ENCODE peak calls at places on chromosomes 6 and 20, in seven cellular contexts. Y is OCI-LY7, P is bronchial epithelial cell, R is fibroblast of lung, A is esophagus squamous epithelium, K is mammary epithelial cell, B is breast epithelium. D is an unnamed sample.

GRCh38 chr20:32232487-32232886 is 24.8 kb downstream of the POFUT1 start:
- DNase-seq in K (no peak), A (no peak), P (no peak), B (no peak), Y (no peak), R (no peak), D (no peak)

GRCh38 chr6:128573036-128573435 is 52.6 kb upstream of the PTPRK start:
- DNase-seq in Y (no peak), B (no peak), K (no peak), R (no peak), P (no peak), A (no peak), D (no peak)

GRCh38 chr6:5457983-5458683 is 196.8 kb downstream of the FARS2 start:
- DNase-seq in A (no peak), R (no peak), B (peak; percentile 91), Y (no peak), P (peak; percentile 63), K (peak; percentile 52), D (no peak)

GRCh38 chr20:53869466-53870258 is 200.7 kb downstream of the BCAS1 start:
- DNase-seq in A (no peak), Y (peak; percentile 93), K (peak; percentile 81), P (peak; percentile 83), R (peak; percentile 73), B (peak; percentile 66), D (peak; percentile 83)

GRCh38 chr20:57647006-57647932 is 27.0 kb upstream of the ZBP1 start:
- DNase-seq in A (no peak), Y (no peak), B (no peak), K (no peak), R (no peak), P (no peak), D (no peak)

GRCh38 chr6:13006578-13007300 is 290.2 kb downstream of the PHACTR1 start:
- DNase-seq in R (peak; percentile 62), B (no peak), A (no peak), P (no peak), K (no peak), Y (no peak), D (peak; percentile 71)

GRCh38 chr6:69398729-69399128 is 398.1 kb downstream of the LMBRD1 start:
- DNase-seq in B (no peak), A (no peak), K (no peak), R (peak; percentile 56), Y (no peak), P (no peak), D (no peak)

GRCh38 chr6:149862901-149863595 is 1.1 kb downstream of the LRP11 start:
- DNase-seq in K (peak; percentile 87), P (peak; percentile 65), A (no peak), R (peak; percentile 69), Y (peak; percentile 52), B (peak; percentile 90), D (peak; percentile 81)

GRCh38 chr6:68473433-68474210 is 161.5 kb upstream of the ADGRB3 start:
- DNase-seq in K (no peak), B (no peak), P (no peak), Y (no peak), A (no peak), R (no peak), D (no peak)

GRCh38 chr6:108252055-108252454 is 8.8 kb downstream of the SNX3 start:
- DNase-seq in K (no peak), P (no peak), R (no peak), A (no peak), B (no peak), Y (no peak), D (no peak)

GRCh38 chr6:75602164-75602896 is 650 bp downstream of the SENP6 start:
- DNase-seq in Y (peak; percentile 64), K (peak; percentile 71), B (peak; percentile 52), A (no peak), R (peak; percentile 65), P (peak; percentile 22), D (peak; percentile 70)

GRCh38 chr20:23412026-23412425 is 9.3 kb downstream of the NAPB start:
- DNase-seq in K (no peak), P (no peak), R (no peak), A (no peak), B (no peak), Y (no peak), D (no peak)

GRCh38 chr6:27138837-27139752 is 108.4 kb upstream of the PRSS16 start:
- DNase-seq in K (no peak), A (no peak), B (no peak), Y (peak; percentile 95), P (no peak), R (peak; percentile 57), D (peak; percentile 63)

GRCh38 chr6:27296106-27296783 is 15.8 kb downstream of the POM121L2 start:
- DNase-seq in K (peak; percentile 58), P (peak; percentile 38), A (no peak), Y (no peak), R (peak; percentile 55), B (no peak), D (peak; percentile 65)

GRCh38 chr6:154932562-154933027 is 62.5 kb upstream of the TIAM2 start:
- DNase-seq in A (no peak), P (peak; percentile 61), Y (no peak), K (peak; percentile 62), R (peak; percentile 89), B (no peak), D (peak; percentile 58)

GRCh38 chr6:154933181-154933827 is 61.8 kb upstream of the TIAM2 start:
- DNase-seq in Y (no peak), K (no peak), B (no peak), R (peak; percentile 82), A (no peak), P (no peak), D (peak; percentile 45)

GRCh38 chr6:154938245-154938583 is 56.9 kb upstream of the TIAM2 start:
- DNase-seq in Y (no peak), P (no peak), A (no peak), B (no peak), R (no peak), K (no peak), D (no peak)

GRCh38 chr6:154942770-154943169 is 52.3 kb upstream of the TIAM2 start:
- DNase-seq in P (no peak), R (no peak), B (no peak), K (no peak), A (no peak), Y (no peak), D (no peak)

GRCh38 chr6:154937306-154938244 is 57.5 kb upstream of the TIAM2 start:
- DNase-seq in P (no peak), Y (no peak), K (no peak), R (peak; percentile 58), A (no peak), B (no peak), D (no peak)
- H3K4me3 ChIP-seq in P (no peak overlapping the region), Y (no peak overlapping the region), K (no peak overlapping the region), R (no peak overlapping the region), A (no peak overlapping the region), B (no peak overlapping the region), D (no peak overlapping the region)

GRCh38 chr6:71420693-71421328 is 132.2 kb downstream of the OGFRL1 start:
- DNase-seq in K (peak; percentile 95), Y (no peak), P (peak; percentile 89), A (peak; percentile 4), B (peak; percentile 97), R (peak; percentile 96), D (peak; percentile 96)

GRCh38 chr6:71419217-71419953 is 130.8 kb downstream of the OGFRL1 start:
- DNase-seq in B (peak; percentile 56), R (no peak), Y (no peak), P (no peak), A (no peak), K (no peak), D (no peak)

GRCh38 chr6:71421611-71422010 is 133.0 kb downstream of the OGFRL1 start:
- DNase-seq in B (no peak), R (no peak), K (no peak), P (no peak), A (no peak), Y (no peak), D (no peak)

GRCh38 chr6:71414486-71414885 is 125.9 kb downstream of the OGFRL1 start:
- DNase-seq in K (no peak), Y (no peak), A (no peak), P (no peak), R (no peak), B (no peak), D (no peak)

DNA sequence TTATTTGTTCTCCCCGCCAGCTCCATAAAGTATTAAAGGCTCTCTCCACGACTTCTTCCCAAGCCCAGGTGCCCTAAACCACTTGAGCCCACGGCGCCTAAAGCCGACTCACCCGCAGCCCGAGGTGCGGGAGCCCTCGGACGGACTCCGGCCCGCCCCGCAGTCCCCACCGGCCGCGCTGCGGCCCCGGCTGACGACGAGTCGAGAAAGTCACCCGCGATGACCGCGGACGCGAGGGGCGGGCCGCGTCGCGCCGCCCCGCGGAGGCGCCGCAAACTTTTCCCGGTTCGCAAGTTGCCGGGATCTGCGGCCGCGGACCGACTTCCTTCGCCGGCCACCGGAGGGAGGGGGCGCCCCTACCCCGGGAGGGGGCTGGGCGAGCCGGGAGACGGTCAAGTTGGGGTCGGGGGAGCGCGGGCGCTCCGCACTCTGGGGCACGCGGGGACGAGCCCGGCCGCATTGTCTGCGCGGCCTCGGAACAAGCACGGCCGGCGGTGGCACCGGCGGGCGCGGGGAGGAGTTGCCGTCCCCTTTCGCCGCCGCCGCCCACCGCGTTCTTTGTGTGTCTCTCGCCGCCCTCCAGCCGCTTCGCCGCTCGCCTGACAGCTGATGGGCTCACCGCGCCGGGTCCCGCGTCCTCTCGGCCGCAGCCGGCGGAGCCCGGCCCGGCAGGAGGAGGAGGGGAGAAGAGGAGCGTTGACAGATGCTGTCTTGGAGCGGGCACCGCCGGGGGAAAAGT is 131.5 kb downstream of the OGFRL1 start:
- DNase-seq in K (no peak), A (no peak), B (peak; percentile 55), R (peak; percentile 46), Y (no peak), P (no peak), D (peak; percentile 52)
- TF ChIP-seq CTCF in K (no peak), A (no peak), B (no peak), R (no peak), Y (no peak), P (peak; percentile 41), D (peak; percentile 32)

DNA sequence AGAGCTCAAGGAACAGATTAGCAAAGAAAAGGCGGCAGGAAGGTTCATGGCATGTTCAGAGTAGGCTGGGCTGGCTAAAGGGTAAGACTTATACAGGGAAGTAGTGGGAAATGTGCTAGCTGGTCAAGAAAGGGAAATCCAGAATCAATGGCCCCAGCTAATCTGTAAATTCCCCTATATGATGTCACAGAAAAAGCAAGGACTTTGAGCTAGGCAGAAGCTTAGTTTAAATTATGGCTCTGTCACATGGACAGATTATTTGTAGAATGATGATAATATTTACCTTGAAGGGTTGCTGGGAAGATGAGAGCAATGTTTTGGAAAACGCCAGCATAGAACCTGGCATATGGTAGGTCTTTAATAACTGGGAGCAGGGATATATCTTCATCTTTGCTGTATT is 19.1 kb downstream of the CEP250 start:
- DNase-seq in P (no peak), K (no peak), A (no peak), Y (no peak), B (no peak), R (no peak), D (no peak)
- H3K36me3 ChIP-seq in P (peaks cover 47% of the 10 kb centered on the region), K (peaks cover 41% of the 10 kb centered on the region), A (peaks cover 100% of the 10 kb centered on the region), Y (peaks cover 79% of the 10 kb centered on the region), B (peaks cover 13% of the 10 kb centered on the region), R (peaks cover 32% of the 10 kb centered on the region), D (peaks cover 88% of the 10 kb centered on the region)

DNA sequence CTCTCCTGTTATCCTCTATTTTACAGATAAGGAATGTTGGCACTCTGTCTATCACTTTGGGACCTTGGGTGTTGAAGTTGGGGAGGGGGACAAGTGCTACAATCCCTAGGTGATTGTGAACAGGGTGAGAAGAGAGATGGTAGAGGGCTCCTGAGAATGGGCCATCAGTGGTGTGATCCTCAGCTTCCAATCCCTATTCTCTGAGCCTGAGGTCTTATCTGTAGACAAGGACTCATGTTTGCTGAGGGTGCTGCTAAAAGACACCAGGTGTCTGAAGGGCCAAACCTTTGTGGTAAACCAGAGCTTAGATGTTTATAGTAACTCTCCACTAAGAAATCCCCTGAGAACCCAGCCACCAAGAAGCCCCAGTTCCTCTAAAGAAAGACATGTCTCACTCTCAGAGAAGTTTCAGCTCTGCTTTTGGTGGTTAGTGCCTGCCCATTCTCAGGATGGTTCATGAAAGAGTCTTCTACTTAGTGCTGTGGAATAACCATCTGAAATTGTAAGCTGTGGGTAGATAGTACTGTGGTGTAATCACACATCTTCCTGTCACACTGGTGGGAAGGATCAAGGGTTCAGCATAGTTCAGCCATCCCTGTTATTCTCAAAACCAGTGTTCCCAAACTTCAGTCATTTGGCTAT is 58.2 kb upstream of the IL20RA start:
- DNase-seq in B (no peak), K (no peak), R (no peak), Y (peak; percentile 96), P (no peak), A (no peak), D (no peak)
- H3K4me3 ChIP-seq in B (no peak overlapping the region), K (no peak overlapping the region), R (no peak overlapping the region), Y (peak overlapping the region; percentile 53), P (no peak overlapping the region), A (no peak overlapping the region), D (no peak overlapping the region)

D was measured in cardiac muscle cell.